ENCODE peak calls at places on chromosomes 4 and X, in eight cellular contexts. Y is neuronal stem cell, R is body of pancreas, P is mucosa of descending colon, N is PC-3, K is tibial artery, X is astrocyte, V is heart right ventricle. U is an unnamed sample. For H3K36me3, H3K4me1 and H3K9me3, the result is how much of the 10 kb centered on the place peaks cover.

GRCh38 chr4:20532096-20532495 is 168.2 kb upstream of the PACRGL start:
- DNase-seq in Y (no peak), R (no peak), P (no peak), N (no peak), K (no peak), X (no peak), V (no peak), U (no peak)

GRCh38 chrX:122134291-122134690 is 1049.8 kb upstream of the GRIA3 start:
- DNase-seq in Y (no peak), R (no peak), P (no peak), N (no peak), K (no peak), X (no peak), V (no peak), U (no peak)

GRCh38 chr4:107896158-107896645 is 35.1 kb upstream of the CYP2U1 start:
- DNase-seq in Y (no peak), R (no peak), P (no peak), N (peak), K (no peak), X (peak), V (no peak), U (no peak)

GRCh38 chrX:30278365-30278764 is 30.8 kb downstream of the NR0B1 start:
- DNase-seq in Y (no peak), R (no peak), P (no peak), N (no peak), K (no peak), X (peak), V (no peak), U (no peak)

GRCh38 chrX:114924846-114925245 is 92.6 kb downstream of the IL13RA2 start:
- DNase-seq in Y (no peak), R (no peak), P (no peak), N (peak), K (no peak), X (peak), V (no peak), U (peak)

GRCh38 chr4:28686618-28687017 is 1826.0 kb downstream of the STIM2 start:
- DNase-seq in Y (no peak), R (peak), P (peak), N (peak), K (no peak), X (peak), V (peak), U (peak)

GRCh38 chr4:84825701-84826100 is 140.8 kb downstream of the WDFY3 start:
- DNase-seq in Y (no peak), R (no peak), P (no peak), N (no peak), K (no peak), X (no peak), V (no peak), U (no peak)

GRCh38 chrX:12894074-12894691 is 12.2 kb upstream of the TLR8 start:
- DNase-seq in Y (no peak), R (no peak), P (peak), N (peak), K (no peak), X (no peak), V (no peak), U (peak)

GRCh38 chrX:68640661-68641060 is 6.8 kb upstream of the STARD8 start:
- DNase-seq in Y (no peak), R (no peak), P (no peak), N (no peak), K (no peak), X (no peak), V (no peak), U (no peak)

GRCh38 chr4:85548841-85549240 is 73.9 kb downstream of the ARHGAP24 start:
- DNase-seq in Y (no peak), R (no peak), P (no peak), N (no peak), K (no peak), X (no peak), V (no peak), U (no peak)

GRCh38 chr4:10599574-10599973 is 85.0 kb downstream of the CLNK start:
- DNase-seq in Y (no peak), R (no peak), P (no peak), N (no peak), K (no peak), X (no peak), V (no peak), U (no peak)

GRCh38 chr4:8083086-8083825 is 75.4 kb downstream of the ABLIM2 start:
- DNase-seq in Y (no peak), R (no peak), P (no peak), N (no peak), K (no peak), X (no peak), V (no peak), U (no peak)

GRCh38 chrX:13387656-13388421 is 68.0 kb upstream of the ATXN3L start:
- DNase-seq in Y (no peak), R (no peak), P (no peak), N (peak), K (no peak), X (peak), V (no peak), U (no peak)

GRCh38 chr4:156774422-156774821 is 197.2 kb downstream of the PDGFC start:
- DNase-seq in Y (no peak), R (no peak), P (no peak), N (peak), K (no peak), X (peak), V (no peak), U (no peak)

GRCh38 chrX:140949231-140949630 is 53.2 kb upstream of the SPANXB1 start:
- DNase-seq in Y (no peak), R (no peak), P (no peak), N (peak), K (no peak), X (no peak), V (no peak), U (no peak)

GRCh38 chrX:107454302-107454701 is 4.8 kb downstream of the FRMPD3 start:
- DNase-seq in Y (no peak), R (no peak), P (no peak), N (peak), K (no peak), X (peak), V (no peak), U (no peak)

GRCh38 chr4:181418491-181418890 is 824.7 kb upstream of the TENM3 start:
- DNase-seq in Y (no peak), R (no peak), P (no peak), N (no peak), K (no peak), X (no peak), V (no peak), U (peak)

GRCh38 chr4:86329431-86329830 is 30.4 kb downstream of the MAPK10 start:
- DNase-seq in Y (no peak), R (no peak), P (no peak), N (no peak), K (no peak), X (no peak), V (no peak), U (no peak)

GRCh38 chr4:85520765-85521749 is 46.1 kb downstream of the ARHGAP24 start:
- DNase-seq in Y (no peak), R (no peak), P (no peak), N (no peak), K (no peak), X (no peak), V (peak), U (peak)

GRCh38 chrX:40632199-40632598 is 9.0 kb downstream of the MPC1L start:
- DNase-seq in Y (no peak), R (no peak), P (no peak), N (no peak), K (no peak), X (no peak), V (no peak), U (no peak)

GRCh38 chr4:38323141-38323634 is 340.8 kb upstream of the KLF3 start:
- DNase-seq in Y (no peak), R (no peak), P (no peak), N (peak), K (no peak), X (peak), V (no peak), U (no peak)

GRCh38 chr4:138542191-138542771 is 300.1 kb upstream of the SLC7A11 start:
- DNase-seq in Y (no peak), R (no peak), P (no peak), N (peak), K (no peak), X (no peak), V (no peak), U (no peak)

GRCh38 chr4:79241846-79242245 is 84.0 kb downstream of the NAA11 start:
- DNase-seq in Y (no peak), R (no peak), P (no peak), N (peak), K (no peak), X (peak), V (no peak), U (peak)

GRCh38 chr4:30763337-30763736 is 43.2 kb downstream of the PCDH7 start:
- DNase-seq in Y (no peak), R (no peak), P (no peak), N (peak), K (no peak), X (peak), V (no peak), U (no peak)

GRCh38 chr4:156686120-156686519 is 285.5 kb downstream of the PDGFC start:
- DNase-seq in Y (no peak), R (no peak), P (no peak), N (no peak), K (no peak), X (peak), V (no peak), U (no peak)

GRCh38 chr4:8910822-8911310 is 39.2 kb upstream of the HMX1 start:
- DNase-seq in Y (no peak), R (peak), P (no peak), N (no peak), K (peak), X (no peak), V (no peak), U (no peak)

DNA sequence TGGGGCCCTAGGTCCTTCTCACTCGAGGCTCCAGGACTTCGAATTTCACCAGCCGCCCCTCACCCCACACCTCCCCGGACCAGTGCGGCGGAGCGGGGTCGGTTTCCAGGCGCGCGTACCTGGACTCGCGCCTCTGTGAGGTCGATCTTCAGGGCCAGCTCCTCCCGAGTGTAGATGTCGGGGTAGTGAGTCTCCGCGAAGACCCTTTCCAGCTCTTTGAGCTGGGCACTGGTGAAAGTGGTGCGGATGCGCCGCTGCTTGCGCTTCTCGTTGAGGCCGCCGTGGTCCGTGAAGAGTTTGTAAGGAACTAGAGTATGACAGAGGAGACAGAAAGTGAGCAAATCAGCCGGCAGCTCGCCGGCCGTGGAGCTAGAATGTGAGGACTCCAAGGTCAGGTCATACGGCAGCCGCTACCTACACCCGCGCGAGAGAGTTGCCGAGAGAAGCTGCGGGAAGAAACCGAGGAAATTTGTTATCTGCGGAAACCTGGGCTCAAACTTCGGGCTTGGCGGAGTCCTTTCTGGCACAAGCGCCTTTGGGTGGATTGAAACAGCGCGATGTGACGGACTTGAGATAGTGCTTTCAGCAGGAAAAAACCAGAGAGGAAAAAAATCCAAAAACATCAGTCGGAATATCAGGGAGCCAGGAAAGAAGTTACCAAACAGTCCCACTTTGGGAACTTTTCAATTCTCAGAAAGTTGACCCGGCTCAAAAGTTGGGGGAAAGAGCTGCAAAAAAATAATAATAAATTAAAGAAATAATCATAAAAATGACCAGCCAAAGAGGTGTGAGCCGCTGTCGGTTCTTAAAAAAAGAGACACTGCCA is 1.1 kb downstream of the PHOX2B start:
- DNase-seq in Y (peak), R (no peak), P (no peak), N (no peak), K (no peak), X (no peak), V (no peak), U (no peak)
- H3K36me3 ChIP-seq in Y (under half), R (under half), P (under half), N (under half), K (under half), X (under half), V (under half), U (under half)

GRCh38 chr4:158171456-158171790 is 1.4 kb downstream of the GASK1B start:
- DNase-seq in Y (no peak), R (no peak), P (no peak), N (no peak), K (no peak), X (no peak), V (no peak), U (no peak)

GRCh38 chr4:158170691-158171455 is 2.0 kb downstream of the GASK1B start:
- DNase-seq in Y (no peak), R (peak), P (peak), N (peak), K (peak), X (no peak), V (peak), U (peak)

GRCh38 chr4:158168606-158169005 is 4.2 kb downstream of the GASK1B start:
- DNase-seq in Y (no peak), R (no peak), P (no peak), N (no peak), K (no peak), X (no peak), V (no peak), U (no peak)

GRCh38 chr4:158169516-158169915 is 3.3 kb downstream of the GASK1B start:
- DNase-seq in Y (no peak), R (no peak), P (no peak), N (no peak), K (no peak), X (no peak), V (no peak), U (peak)

GRCh38 chr4:158169931-158170690 is 2.7 kb downstream of the GASK1B start:
- DNase-seq in Y (no peak), R (no peak), P (no peak), N (no peak), K (no peak), X (peak), V (no peak), U (peak)
- H3K4me1 ChIP-seq in Y (under half), R (under half), P (under half), N (under half), K (under half), X (under half), V (half or more), U (under half)

DNA sequence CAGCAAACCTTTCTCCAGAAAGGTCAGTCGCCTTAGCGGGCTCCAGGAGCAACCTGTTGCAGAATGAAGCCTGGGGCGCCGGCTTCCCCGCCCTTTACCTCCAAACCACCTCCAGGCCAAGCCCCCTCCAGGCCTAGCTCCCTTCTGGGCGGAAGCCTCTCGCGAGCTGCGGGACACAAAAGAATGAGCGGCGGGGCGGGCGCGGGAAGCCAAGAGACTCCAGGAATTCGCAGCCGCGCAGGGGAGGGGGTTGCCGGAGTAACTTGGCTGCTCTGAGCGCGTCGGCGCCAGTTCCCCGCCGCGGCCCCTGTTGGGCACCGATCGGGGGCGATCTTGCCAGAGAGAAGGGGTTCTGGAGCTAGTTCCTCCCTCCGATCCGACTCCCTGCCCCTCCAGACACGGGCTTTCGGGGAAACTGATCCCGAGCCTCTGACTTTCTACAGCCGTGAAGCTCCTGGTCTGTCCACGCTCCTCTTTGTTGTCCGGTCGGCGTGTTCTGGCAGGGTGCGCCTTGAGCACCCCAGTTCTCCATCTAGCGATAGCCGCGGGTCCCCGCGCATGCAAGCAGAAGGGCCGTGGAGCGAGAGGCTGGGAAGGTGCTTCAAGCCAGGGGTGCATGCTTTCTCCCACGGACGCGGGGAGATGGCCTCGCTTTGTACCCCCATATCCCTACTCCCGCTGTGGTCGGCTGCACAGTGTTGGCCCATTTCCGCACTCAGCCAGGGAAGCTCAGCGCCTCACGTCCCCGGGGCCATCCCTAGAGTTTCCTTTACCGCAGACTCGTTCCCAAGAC is 1.2 kb downstream of the PROM1 start:
- DNase-seq in Y (peak), R (peak), P (peak), N (no peak), K (no peak), X (peak), V (peak), U (peak)
- H3K9me3 ChIP-seq in Y (under half), R (under half), P (under half), N (under half), K (under half), X (under half), V (under half), U (under half)

GRCh38 chrX:49269010-49269767 is 404 bp upstream of the PPP1R3F start:
- DNase-seq in Y (peak), R (peak), P (peak), N (peak), K (peak), X (peak), V (peak), U (peak)

GRCh38 chrX:49266536-49267445 is 2.3 kb upstream of the FOXP3 start:
- DNase-seq in Y (no peak), R (no peak), P (no peak), N (no peak), K (no peak), X (no peak), V (no peak), U (no peak)

GRCh38 chrX:49269768-49270248 is at the start of gene PPP1R3F:
- DNase-seq in Y (no peak), R (no peak), P (peak), N (no peak), K (peak), X (no peak), V (no peak), U (no peak)

GRCh38 chrX:49270249-49270921 is 792 bp downstream of the PPP1R3F start:
- DNase-seq in Y (no peak), R (no peak), P (peak), N (no peak), K (no peak), X (no peak), V (no peak), U (no peak)

GRCh38 chrX:49268702-49269009 is 937 bp upstream of the PPP1R3F start:
- DNase-seq in Y (no peak), R (no peak), P (no peak), N (no peak), K (no peak), X (no peak), V (no peak), U (no peak)
- H3K36me3 ChIP-seq in Y (under half), R (under half), P (under half), N (under half), K (under half), X (under half), V (under half), U (under half)